ENCODE peak calls at places on chromosomes 16 and 17, in nine cellular contexts. I is cardiac muscle cell; M is neuronal stem cell; R is heart right ventricle; Q is uterus; W is CD8-positive, alpha-beta T cell; L is brain microvascular endothelial cell; X is naive thymus-derived CD4-positive, alpha-beta T cell; K is RWPE1. D is an unnamed sample.

GRCh38 chr16:67428146-67428731 is 2.7 kb upstream of the HSD11B2 start:
- DNase-seq in I (peak), M (peak), R (peak), Q (peak), W (peak), L (peak), X (no peak), K (peak), D (no peak)

GRCh38 chr17:4340914-4341615 is 25.4 kb downstream of the UBE2G1 start:
- DNase-seq in I (no peak), M (no peak), R (no peak), Q (no peak), W (no peak), L (no peak), X (no peak), K (no peak), D (no peak)

GRCh38 chr17:28956112-28956511 is 4.8 kb upstream of the PHF12 start:
- DNase-seq in I (no peak), M (no peak), R (no peak), Q (no peak), W (no peak), L (no peak), X (no peak), K (no peak), D (no peak)

GRCh38 chr17:2215616-2216364 is 87.8 kb downstream of the SMG6 start:
- DNase-seq in I (peak), M (no peak), R (peak), Q (peak), W (peak), L (peak), X (peak), K (no peak), D (peak)

GRCh38 chr16:15450624-15451023 is 16.2 kb downstream of the BMERB1 start:
- DNase-seq in I (no peak), M (no peak), R (no peak), Q (peak), W (no peak), L (no peak), X (no peak), K (no peak), D (no peak)

GRCh38 chr16:57944961-57945739 is 25.8 kb downstream of the CNGB1 start:
- DNase-seq in I (peak), M (no peak), R (no peak), Q (no peak), W (no peak), L (no peak), X (no peak), K (no peak), D (no peak)

GRCh38 chr17:29124135-29124930 is 55.9 kb downstream of the MYO18A start:
- DNase-seq in I (peak), M (no peak), R (no peak), Q (peak), W (peak), L (peak), X (peak), K (peak), D (no peak)

GRCh38 chr17:19876524-19877161 is 8.9 kb upstream of the ULK2 start:
- DNase-seq in I (no peak), M (no peak), R (peak), Q (no peak), W (peak), L (no peak), X (peak), K (no peak), D (peak)

GRCh38 chr16:68406458-68407041 is 41.8 kb downstream of the SMPD3 start:
- DNase-seq in I (no peak), M (no peak), R (no peak), Q (no peak), W (no peak), L (peak), X (no peak), K (no peak), D (no peak)

GRCh38 chr17:59620518-59621259 is 994 bp downstream of the CLTC start:
- DNase-seq in I (peak), M (no peak), R (peak), Q (peak), W (peak), L (no peak), X (peak), K (peak), D (no peak)

GRCh38 chr17:12830692-12831363 is 41.5 kb downstream of the ARHGAP44 start:
- DNase-seq in I (no peak), M (no peak), R (no peak), Q (no peak), W (no peak), L (no peak), X (no peak), K (no peak), D (no peak)

GRCh38 chr16:86285938-86286921 is 224.1 kb upstream of the FOXF1 start:
- DNase-seq in I (no peak), M (no peak), R (no peak), Q (no peak), W (no peak), L (no peak), X (no peak), K (no peak), D (no peak)

GRCh38 chr17:62929320-62929719 is 36.7 kb upstream of the TANC2 start:
- DNase-seq in I (no peak), M (no peak), R (no peak), Q (no peak), W (no peak), L (no peak), X (no peak), K (no peak), D (no peak)

GRCh38 chr17:49360796-49361128 is 1.3 kb downstream of the ZNF652 start:
- DNase-seq in I (no peak), M (no peak), R (no peak), Q (no peak), W (no peak), L (peak), X (no peak), K (peak), D (no peak)

GRCh38 chr17:78789663-78790181 is 7.6 kb upstream of the CYTH1 start:
- DNase-seq in I (no peak), M (no peak), R (peak), Q (no peak), W (peak), L (peak), X (peak), K (no peak), D (no peak)

GRCh38 chr17:68566145-68566738 is 34.9 kb downstream of the FAM20A start:
- DNase-seq in I (no peak), M (no peak), R (no peak), Q (no peak), W (no peak), L (no peak), X (no peak), K (no peak), D (no peak)

GRCh38 chr16:74761665-74762064 is 13.0 kb downstream of the FA2H start:
- DNase-seq in I (no peak), M (no peak), R (no peak), Q (no peak), W (no peak), L (no peak), X (no peak), K (no peak), D (no peak)

GRCh38 chr17:32157225-32157624 is 14.9 kb downstream of the RHOT1 start:
- DNase-seq in I (no peak), M (no peak), R (no peak), Q (no peak), W (no peak), L (peak), X (no peak), K (no peak), D (no peak)

GRCh38 chr16:24152826-24153225 is 103.3 kb upstream of the CACNG3 start:
- DNase-seq in I (no peak), M (no peak), R (no peak), Q (no peak), W (no peak), L (no peak), X (no peak), K (no peak), D (no peak)

GRCh38 chr16:66175580-66175979 is 190.9 kb upstream of the CDH5 start:
- DNase-seq in I (no peak), M (no peak), R (no peak), Q (no peak), W (no peak), L (no peak), X (no peak), K (no peak), D (no peak)

GRCh38 chr16:63652091-63652490 is 1469.8 kb downstream of the CDH11 start:
- DNase-seq in I (no peak), M (no peak), R (no peak), Q (no peak), W (no peak), L (no peak), X (no peak), K (no peak), D (no peak)

GRCh38 chr17:27339836-27340550 is 46.1 kb downstream of the WSB1 start:
- DNase-seq in I (no peak), M (no peak), R (no peak), Q (no peak), W (no peak), L (no peak), X (no peak), K (peak), D (no peak)

GRCh38 chr17:57629470-57629869 is 115.6 kb downstream of the CCDC182 start:
- DNase-seq in I (no peak), M (no peak), R (no peak), Q (no peak), W (no peak), L (no peak), X (no peak), K (no peak), D (no peak)

GRCh38 chr17:2435181-2435741 is 34.4 kb upstream of the MNT start:
- DNase-seq in I (peak), M (peak), R (no peak), Q (no peak), W (no peak), L (peak), X (no peak), K (no peak), D (peak)

GRCh38 chr16:17223576-17223975 is 247.2 kb downstream of the XYLT1 start:
- DNase-seq in I (no peak), M (no peak), R (no peak), Q (no peak), W (no peak), L (no peak), X (no peak), K (no peak), D (no peak)

GRCh38 chr16:17224350-17224749 is 246.4 kb downstream of the XYLT1 start:
- DNase-seq in I (no peak), M (no peak), R (no peak), Q (no peak), W (no peak), L (no peak), X (no peak), K (no peak), D (no peak)

GRCh38 chr16:17224859-17225258 is 245.9 kb downstream of the XYLT1 start:
- DNase-seq in I (no peak), M (no peak), R (peak), Q (peak), W (peak), L (no peak), X (no peak), K (no peak), D (no peak)

GRCh38 chr16:17227278-17227677 is 243.5 kb downstream of the XYLT1 start:
- DNase-seq in I (no peak), M (no peak), R (no peak), Q (no peak), W (no peak), L (no peak), X (no peak), K (peak), D (no peak)

DNA sequence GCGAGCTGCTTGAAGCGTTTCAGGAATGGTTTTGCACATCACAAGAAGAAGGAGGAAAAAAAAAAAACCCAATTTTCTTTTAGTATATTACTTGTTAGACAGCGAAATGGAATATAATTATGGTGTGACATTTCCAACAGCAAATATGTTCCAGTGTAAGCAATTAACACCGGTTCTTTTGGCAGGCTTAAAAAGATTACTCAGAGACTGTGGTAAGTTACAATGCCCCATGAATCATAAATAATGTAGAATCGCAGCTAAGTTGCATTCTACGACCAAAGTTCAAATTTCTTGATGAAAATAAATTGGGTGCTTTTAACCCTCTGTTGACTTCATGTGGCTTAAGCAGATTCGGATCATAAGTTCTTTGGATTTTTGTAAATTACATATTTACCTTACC is 245.2 kb downstream of the XYLT1 start:
- DNase-seq in I (no peak), M (no peak), R (no peak), Q (no peak), W (no peak), L (no peak), X (no peak), K (no peak), D (no peak)
- H3K27ac ChIP-seq in I (peak), M (no peak), R (peak), Q (peak), W (no peak), L (no peak), X (no peak), K (no peak), D (no peak)

GRCh38 chr17:80705988-80706387 is 161.3 kb downstream of the RPTOR start:
- DNase-seq in I (no peak), M (no peak), R (no peak), Q (no peak), W (no peak), L (no peak), X (no peak), K (no peak), D (no peak)
- H3K27ac ChIP-seq in I (no peak), M (no peak), R (no peak), Q (no peak), W (no peak), L (no peak), X (no peak), K (peak), D (peak)

GRCh38 chr16:85251225-85251760 is 139.0 kb upstream of the CIBAR2 start:
- DNase-seq in I (no peak), M (no peak), R (no peak), Q (no peak), W (no peak), L (no peak), X (no peak), K (no peak), D (no peak)
- H3K27ac ChIP-seq in I (no peak), M (no peak), R (no peak), Q (no peak), W (no peak), L (no peak), X (no peak), K (no peak), D (no peak)

GRCh38 chr17:16444258-16444886 is 29.0 kb downstream of the TRPV2 start:
- DNase-seq in I (no peak), M (no peak), R (no peak), Q (no peak), W (no peak), L (no peak), X (no peak), K (no peak), D (no peak)

GRCh38 chr17:16442594-16443389 is 27.4 kb downstream of the TRPV2 start:
- DNase-seq in I (no peak), M (no peak), R (no peak), Q (no peak), W (no peak), L (no peak), X (no peak), K (no peak), D (no peak)

GRCh38 chr17:16440814-16441629 is 25.7 kb downstream of the TRPV2 start:
- DNase-seq in I (no peak), M (no peak), R (no peak), Q (no peak), W (no peak), L (no peak), X (no peak), K (no peak), D (no peak)

GRCh38 chr17:16442141-16442540 is 26.8 kb downstream of the TRPV2 start:
- DNase-seq in I (no peak), M (no peak), R (no peak), Q (no peak), W (no peak), L (no peak), X (no peak), K (no peak), D (no peak)

DNA sequence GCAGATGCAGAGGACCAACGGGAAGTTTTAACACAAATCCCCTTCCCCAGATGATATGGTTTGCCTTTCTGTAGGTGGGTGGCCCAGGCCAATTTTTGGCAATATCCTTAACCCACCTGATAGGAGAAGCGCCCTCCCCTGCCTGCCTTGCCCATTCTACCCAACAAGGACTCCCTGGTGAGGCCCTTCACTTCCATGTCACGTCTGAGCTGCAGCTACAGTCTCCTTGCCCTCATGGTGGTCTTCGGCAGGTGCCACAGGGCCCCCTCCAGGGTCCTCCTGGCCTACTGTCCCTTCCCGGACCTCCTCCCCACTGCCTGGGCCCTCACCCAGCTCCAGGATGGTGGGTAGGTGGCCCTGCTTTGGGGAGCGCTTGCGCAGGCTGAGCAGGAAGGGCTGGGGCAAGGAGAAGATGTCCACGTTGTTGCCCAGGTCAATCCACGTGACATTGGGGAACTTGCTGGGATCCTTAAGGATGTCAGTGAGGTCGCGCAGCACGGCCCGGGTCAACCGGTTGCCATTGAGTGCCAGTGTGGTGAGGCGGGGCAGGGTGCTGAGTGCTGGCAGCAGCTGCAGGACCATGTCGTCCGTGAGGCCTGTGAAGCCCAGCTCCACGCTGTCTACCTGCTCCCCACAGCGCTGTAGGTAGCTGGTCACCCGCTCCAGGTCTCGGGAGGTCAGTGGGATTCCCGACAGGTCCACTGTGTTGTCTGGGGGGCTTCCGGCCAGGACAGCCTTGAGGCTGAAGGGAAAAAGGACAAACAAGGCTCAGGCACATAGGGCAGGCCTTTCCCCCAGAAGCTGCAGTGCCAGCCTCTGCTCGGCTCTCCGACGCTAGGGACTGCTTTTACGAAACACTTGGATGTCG is 28.3 kb downstream of the TRPV2 start:
- DNase-seq in I (no peak), M (no peak), R (no peak), Q (no peak), W (no peak), L (no peak), X (no peak), K (no peak), D (no peak)
- H3K27ac ChIP-seq in I (peak), M (no peak), R (no peak), Q (no peak), W (no peak), L (no peak), X (no peak), K (peak), D (no peak)

DNA sequence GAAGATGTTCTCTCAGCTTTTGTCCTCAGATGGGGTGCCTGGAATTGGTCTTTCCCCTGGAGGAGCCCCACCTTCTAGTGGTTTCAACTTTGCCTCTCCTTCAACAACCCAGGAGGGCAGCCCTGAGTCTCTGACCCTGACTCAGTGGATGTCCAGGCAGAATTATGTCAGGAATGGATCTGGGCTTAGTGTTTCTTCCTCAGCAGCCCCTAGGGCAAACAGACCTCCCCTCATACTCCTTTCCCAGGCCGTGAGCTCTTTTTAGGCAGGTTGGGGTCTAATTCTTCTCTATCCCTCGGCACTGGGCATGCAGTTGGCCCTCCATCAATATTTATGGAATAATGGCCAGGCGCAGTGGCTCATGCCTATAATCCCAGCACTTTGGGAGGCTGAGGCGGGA is 20.2 kb upstream of the FMNL1 start:
- DNase-seq in I (no peak), M (no peak), R (no peak), Q (no peak), W (no peak), L (no peak), X (no peak), K (no peak), D (no peak)
- H3K27ac ChIP-seq in I (no peak), M (no peak), R (no peak), Q (no peak), W (no peak), L (no peak), X (no peak), K (peak), D (no peak)

GRCh38 chr16:708959-709358 is 3.4 kb upstream of the FBXL16 start:
- DNase-seq in I (no peak), M (no peak), R (no peak), Q (no peak), W (no peak), L (no peak), X (no peak), K (no peak), D (no peak)
- H3K27ac ChIP-seq in I (no peak), M (no peak), R (no peak), Q (no peak), W (no peak), L (no peak), X (no peak), K (peak), D (no peak)

GRCh38 chr16:2029350-2029749 is 2.6 kb downstream of the NHERF2 start:
- DNase-seq in I (no peak), M (no peak), R (peak), Q (no peak), W (no peak), L (no peak), X (no peak), K (no peak), D (no peak)

GRCh38 chr16:2032285-2033056 is 5.8 kb downstream of the NHERF2 start:
- DNase-seq in I (no peak), M (no peak), R (no peak), Q (peak), W (no peak), L (no peak), X (no peak), K (no peak), D (peak)

GRCh38 chr16:2030036-2030435 is 3.3 kb downstream of the NHERF2 start:
- DNase-seq in I (no peak), M (no peak), R (no peak), Q (no peak), W (no peak), L (no peak), X (no peak), K (no peak), D (no peak)

GRCh38 chr16:2033057-2033911 is 6.6 kb downstream of the NHERF2 start:
- DNase-seq in I (peak), M (no peak), R (peak), Q (peak), W (no peak), L (peak), X (no peak), K (no peak), D (peak)

GRCh38 chr16:2031081-2031577 is 4.4 kb downstream of the NHERF2 start:
- DNase-seq in I (no peak), M (no peak), R (peak), Q (no peak), W (no peak), L (no peak), X (no peak), K (no peak), D (peak)
- H3K27ac ChIP-seq in I (no peak), M (no peak), R (peak), Q (peak), W (no peak), L (no peak), X (no peak), K (peak), D (no peak)

D was measured in substantia nigra.